ENCODE peak calls at places on chromosomes 6 and 20, in four cellular contexts. P, W, B and M are unnamed samples.

GRCh38 chr6:12032783-12033573 is 20.9 kb downstream of the HIVEP1 start:
- DNase-seq in W (peak), B (no peak), P (no peak), M (no peak)

GRCh38 chr6:138656278-138656803 is 117.2 kb upstream of the CCDC28A start:
- DNase-seq in W (no peak), P (no peak), B (no peak), M (no peak)

GRCh38 chr6:170236131-170236851 is 54.6 kb downstream of the DLL1 start:
- DNase-seq in W (no peak), P (no peak), B (no peak), M (no peak)

GRCh38 chr6:57267586-57268293 is 45.6 kb upstream of the RAB23 start:
- DNase-seq in W (peak), P (no peak), B (peak), M (peak)

GRCh38 chr6:13920584-13920983 is 4.2 kb upstream of the RNF182 start:
- DNase-seq in W (no peak), P (no peak), B (no peak), M (no peak)

GRCh38 chr6:129497591-129498555 is 212.1 kb downstream of the ARHGAP18 start:
- DNase-seq in B (no peak), W (peak), P (no peak), M (no peak)

GRCh38 chr6:1708820-1709612 is 99.3 kb downstream of the FOXC1 start:
- DNase-seq in B (no peak), P (no peak), W (no peak), M (no peak)

GRCh38 chr6:115396112-115396906 is 664.4 kb downstream of the FRK start:
- DNase-seq in B (no peak), P (no peak), W (no peak), M (no peak)

GRCh38 chr6:170176621-170177382 is 114.1 kb downstream of the DLL1 start:
- DNase-seq in B (no peak), P (no peak), W (no peak), M (no peak)

GRCh38 chr6:8707956-8708772 is 272.8 kb upstream of the SLC35B3 start:
- DNase-seq in W (peak), B (peak), P (no peak), M (peak)

GRCh38 chr20:35592339-35592960 is 23.2 kb upstream of the SPAG4 start:
- DNase-seq in B (no peak), W (no peak), P (peak), M (no peak)

GRCh38 chr6:46011241-46012085 is 4.2 kb downstream of the CLIC5 start:
- DNase-seq in P (no peak), B (no peak), W (no peak), M (no peak)

GRCh38 chr20:23636182-23636907 is 1.4 kb downstream of the CST3 start:
- DNase-seq in P (no peak), B (no peak), W (no peak), M (no peak)

GRCh38 chr20:43953919-43954617 is 39.4 kb downstream of the TOX2 start:
- DNase-seq in B (no peak), P (no peak), W (no peak), M (no peak)

GRCh38 chr20:62010551-62011402 is 54.9 kb downstream of the TAF4 start:
- DNase-seq in W (peak), B (peak), P (no peak), M (peak)

GRCh38 chr6:47934023-47934422 is 152.2 kb downstream of the OPN5 start:
- DNase-seq in P (no peak), W (no peak), B (no peak), M (no peak)

GRCh38 chr6:30206799-30207618 is 6.2 kb downstream of the TRIM26 start:
- DNase-seq in P (no peak), W (peak), B (peak), M (peak)

GRCh38 chr6:37503486-37503980 is 3.8 kb upstream of the CCDC167 start:
- DNase-seq in P (no peak), W (no peak), B (no peak), M (no peak)

GRCh38 chr20:50823319-50823718 is 28.5 kb downstream of the BCAS4 start:
- DNase-seq in W (no peak), P (no peak), B (no peak), M (no peak)